ENCODE peak calls at places on chromosomes 1 and 21, in seven cellular contexts. One of them, this sample, is unnamed.

GRCh38 chr1:90964444-90965035 is 57.3 kb downstream of the ZNF644 start:
- DNase-seq in H4: peak
- DNase-seq in esophagus squamous epithelium: no peak
- DNase-seq in prostate gland: no peak
- DNase-seq in H7: no peak
- DNase-seq in ELR: peak
- DNase-seq in amygdala: no peak
- DNase-seq in this sample: no peak

GRCh38 chr1:923131-923990 is at the start of gene SAMD11:
- DNase-seq in prostate gland: peak
- DNase-seq in amygdala: peak
- DNase-seq in ELR: peak
- DNase-seq in H7: peak
- DNase-seq in H4: peak
- DNase-seq in esophagus squamous epithelium: no peak
- DNase-seq in this sample: peak

GRCh38 chr1:58401991-58402390 is 144.5 kb downstream of the OMA1 start:
- DNase-seq in H7: no peak
- DNase-seq in ELR: no peak
- DNase-seq in esophagus squamous epithelium: no peak
- DNase-seq in H4: no peak
- DNase-seq in amygdala: no peak
- DNase-seq in prostate gland: no peak
- DNase-seq in this sample: no peak

GRCh38 chr1:31753623-31754349 is 10.4 kb downstream of the ADGRB2 start:
- DNase-seq in H4: peak
- DNase-seq in H7: no peak
- DNase-seq in amygdala: peak
- DNase-seq in prostate gland: no peak
- DNase-seq in esophagus squamous epithelium: no peak
- DNase-seq in ELR: no peak
- DNase-seq in this sample: peak

GRCh38 chr1:70528591-70529333 is 117.7 kb downstream of the CTH start:
- DNase-seq in prostate gland: peak
- DNase-seq in ELR: peak
- DNase-seq in H7: peak
- DNase-seq in esophagus squamous epithelium: no peak
- DNase-seq in H4: peak
- DNase-seq in amygdala: peak
- DNase-seq in this sample: no peak

GRCh38 chr1:168136709-168137514 is at the start of gene GPR161:
- DNase-seq in ELR: peak
- DNase-seq in amygdala: peak
- DNase-seq in H4: peak
- DNase-seq in H7: peak
- DNase-seq in prostate gland: peak
- DNase-seq in esophagus squamous epithelium: no peak
- DNase-seq in this sample: peak

GRCh38 chr1:23369335-23370013 is at the start of gene ZNF436:
- DNase-seq in H7: no peak
- DNase-seq in amygdala: peak
- DNase-seq in prostate gland: peak
- DNase-seq in ELR: peak
- DNase-seq in esophagus squamous epithelium: no peak
- DNase-seq in H4: peak
- DNase-seq in this sample: peak

GRCh38 chr21:16837319-16837718 is 675.5 kb upstream of the CXADR start:
- DNase-seq in H7: no peak
- DNase-seq in ELR: peak
- DNase-seq in amygdala: no peak
- DNase-seq in prostate gland: no peak
- DNase-seq in esophagus squamous epithelium: no peak
- DNase-seq in H4: no peak
- DNase-seq in this sample: no peak

GRCh38 chr1:207054476-207054875 is 1.4 kb downstream of the PFKFB2 start:
- DNase-seq in prostate gland: no peak
- DNase-seq in H4: no peak
- DNase-seq in ELR: no peak
- DNase-seq in amygdala: no peak
- DNase-seq in H7: no peak
- DNase-seq in esophagus squamous epithelium: no peak
- DNase-seq in this sample: no peak

GRCh38 chr21:35779690-35780570 is 280.4 kb downstream of the SETD4 start:
- DNase-seq in H7: no peak
- DNase-seq in H4: no peak
- DNase-seq in amygdala: no peak
- DNase-seq in esophagus squamous epithelium: no peak
- DNase-seq in prostate gland: no peak
- DNase-seq in ELR: peak
- DNase-seq in this sample: no peak

GRCh38 chr1:203273206-203273868 is 32.0 kb upstream of the BTG2 start:
- DNase-seq in ELR: peak
- DNase-seq in esophagus squamous epithelium: peak
- DNase-seq in H4: peak
- DNase-seq in prostate gland: peak
- DNase-seq in amygdala: peak
- DNase-seq in H7: peak
- DNase-seq in this sample: peak

GRCh38 chr1:21766210-21766609 is 16.7 kb downstream of the USP48 start:
- DNase-seq in H4: no peak
- DNase-seq in prostate gland: no peak
- DNase-seq in H7: no peak
- DNase-seq in ELR: no peak
- DNase-seq in amygdala: no peak
- DNase-seq in esophagus squamous epithelium: no peak
- DNase-seq in this sample: no peak

GRCh38 chr1:179156708-179157107 is 72.8 kb downstream of the ABL2 start:
- DNase-seq in H7: no peak
- DNase-seq in H4: no peak
- DNase-seq in prostate gland: no peak
- DNase-seq in esophagus squamous epithelium: no peak
- DNase-seq in amygdala: no peak
- DNase-seq in ELR: no peak
- DNase-seq in this sample: no peak

GRCh38 chr1:201639391-201639790 is 100.5 kb downstream of the NAV1 start:
- DNase-seq in amygdala: no peak
- DNase-seq in esophagus squamous epithelium: no peak
- DNase-seq in H4: no peak
- DNase-seq in ELR: no peak
- DNase-seq in H7: no peak
- DNase-seq in prostate gland: no peak
- DNase-seq in this sample: no peak

GRCh38 chr1:61070054-61070453 is 12.3 kb upstream of the NFIA start:
- DNase-seq in prostate gland: no peak
- DNase-seq in amygdala: no peak
- DNase-seq in H4: no peak
- DNase-seq in H7: no peak
- DNase-seq in esophagus squamous epithelium: no peak
- DNase-seq in ELR: no peak
- DNase-seq in this sample: no peak

GRCh38 chr1:119732465-119733168 is 20.9 kb downstream of the PHGDH start:
- DNase-seq in H7: no peak
- DNase-seq in esophagus squamous epithelium: no peak
- DNase-seq in prostate gland: no peak
- DNase-seq in amygdala: peak
- DNase-seq in ELR: no peak
- DNase-seq in H4: no peak
- DNase-seq in this sample: peak

GRCh38 chr21:44618504-44618903 is 6.6 kb downstream of the KRTAP10-8 start:
- DNase-seq in esophagus squamous epithelium: no peak
- DNase-seq in prostate gland: no peak
- DNase-seq in ELR: peak
- DNase-seq in amygdala: peak
- DNase-seq in H7: peak
- DNase-seq in H4: no peak
- DNase-seq in this sample: no peak

GRCh38 chr21:28111151-28111619 is 881.5 kb downstream of the LTN1 start:
- DNase-seq in H7: no peak
- DNase-seq in amygdala: no peak
- DNase-seq in H4: no peak
- DNase-seq in ELR: no peak
- DNase-seq in esophagus squamous epithelium: no peak
- DNase-seq in prostate gland: no peak
- DNase-seq in this sample: no peak

GRCh38 chr1:245046310-245046709 is 108.5 kb upstream of the KIF26B start:
- DNase-seq in H7: no peak
- DNase-seq in ELR: no peak
- DNase-seq in prostate gland: no peak
- DNase-seq in amygdala: no peak
- DNase-seq in H4: no peak
- DNase-seq in esophagus squamous epithelium: no peak
- DNase-seq in this sample: no peak

GRCh38 chr1:202586018-202586821 is 124.0 kb downstream of the SYT2 start:
- DNase-seq in prostate gland: no peak
- DNase-seq in ELR: peak
- DNase-seq in H4: peak
- DNase-seq in amygdala: peak
- DNase-seq in H7: no peak
- DNase-seq in esophagus squamous epithelium: no peak
- DNase-seq in this sample: no peak

GRCh38 chr1:228332797-228333738 is 73.6 kb downstream of the TRIM11 start:
- DNase-seq in esophagus squamous epithelium: no peak
- DNase-seq in prostate gland: no peak
- DNase-seq in H4: no peak
- DNase-seq in amygdala: no peak
- DNase-seq in ELR: no peak
- DNase-seq in H7: no peak
- DNase-seq in this sample: no peak

GRCh38 chr21:36696390-36696639 is 2.6 kb upstream of the SIM2 start:
- DNase-seq in prostate gland: no peak
- DNase-seq in H4: no peak
- DNase-seq in amygdala: no peak
- DNase-seq in ELR: no peak
- DNase-seq in esophagus squamous epithelium: no peak
- DNase-seq in H7: peak
- DNase-seq in this sample: no peak

GRCh38 chr21:28220670-28221069 is 772.0 kb downstream of the LTN1 start:
- DNase-seq in H7: no peak
- DNase-seq in H4: no peak
- DNase-seq in prostate gland: no peak
- DNase-seq in ELR: no peak
- DNase-seq in esophagus squamous epithelium: no peak
- DNase-seq in amygdala: no peak
- DNase-seq in this sample: no peak

GRCh38 chr1:111719561-111720239 is 19.5 kb downstream of the INKA2 start:
- DNase-seq in prostate gland: no peak
- DNase-seq in esophagus squamous epithelium: no peak
- DNase-seq in H7: no peak
- DNase-seq in H4: no peak
- DNase-seq in ELR: no peak
- DNase-seq in amygdala: no peak
- DNase-seq in this sample: no peak

GRCh38 chr1:8789314-8790214 is 27.9 kb downstream of the RERE start:
- DNase-seq in amygdala: no peak
- DNase-seq in H4: no peak
- DNase-seq in prostate gland: peak
- DNase-seq in ELR: no peak
- DNase-seq in esophagus squamous epithelium: no peak
- DNase-seq in H7: peak
- DNase-seq in this sample: no peak

GRCh38 chr1:229203030-229203751 is 67.7 kb upstream of the RAB4A start:
- DNase-seq in amygdala: peak
- DNase-seq in H4: no peak
- DNase-seq in prostate gland: no peak
- DNase-seq in H7: peak
- DNase-seq in ELR: peak
- DNase-seq in esophagus squamous epithelium: no peak
- DNase-seq in this sample: no peak

GRCh38 chr1:59638172-59638800 is 176.5 kb upstream of the HOOK1 start:
- DNase-seq in prostate gland: no peak
- DNase-seq in H4: peak
- DNase-seq in ELR: peak
- DNase-seq in esophagus squamous epithelium: no peak
- DNase-seq in amygdala: no peak
- DNase-seq in H7: peak
- DNase-seq in this sample: no peak

GRCh38 chr21:42840411-42841155 is 38.8 kb downstream of the WDR4 start:
- DNase-seq in esophagus squamous epithelium: no peak
- DNase-seq in prostate gland: no peak
- DNase-seq in H7: peak
- DNase-seq in H4: no peak
- DNase-seq in amygdala: no peak
- DNase-seq in ELR: no peak
- DNase-seq in this sample: no peak

GRCh38 chr1:178146456-178146855 is 52.6 kb downstream of the RASAL2 start:
- DNase-seq in ELR: no peak
- DNase-seq in prostate gland: no peak
- DNase-seq in esophagus squamous epithelium: no peak
- DNase-seq in H7: no peak
- DNase-seq in H4: no peak
- DNase-seq in amygdala: no peak
- DNase-seq in this sample: no peak

GRCh38 chr1:176843352-176844297 is 320.9 kb downstream of the ASTN1 start:
- DNase-seq in prostate gland: no peak
- DNase-seq in ELR: peak
- DNase-seq in amygdala: no peak
- DNase-seq in esophagus squamous epithelium: no peak
- DNase-seq in H4: peak
- DNase-seq in H7: peak
- DNase-seq in this sample: no peak

GRCh38 chr1:81799939-81800740 is 594 bp upstream of the ADGRL2 start:
- DNase-seq in prostate gland: peak
- DNase-seq in H7: peak
- DNase-seq in H4: no peak
- DNase-seq in ELR: peak
- DNase-seq in esophagus squamous epithelium: no peak
- DNase-seq in amygdala: no peak
- DNase-seq in this sample: peak

GRCh38 chr1:185360714-185361113 is 43.7 kb upstream of the IVNS1ABP start:
- DNase-seq in H7: no peak
- DNase-seq in H4: no peak
- DNase-seq in prostate gland: no peak
- DNase-seq in ELR: peak
- DNase-seq in amygdala: no peak
- DNase-seq in esophagus squamous epithelium: no peak
- DNase-seq in this sample: no peak